ENCODE peak calls at places on chromosomes 2 and 18, in six cellular contexts. One of them, this sample, is unnamed.

GRCh38 chr18:35582899-35583558 is 1.5 kb downstream of the GALNT1 start:
- DNase-seq in BJ: no peak
- DNase-seq in left ventricle myocardium inferior: no peak
- DNase-seq in ascending aorta: no peak
- DNase-seq in lower lobe of right lung: no peak
- DNase-seq in kidney epithelial cell: peak
- DNase-seq in this sample: no peak

GRCh38 chr2:36882532-36882931 is 83.8 kb downstream of the STRN start:
- DNase-seq in BJ: no peak
- DNase-seq in left ventricle myocardium inferior: no peak
- DNase-seq in ascending aorta: no peak
- DNase-seq in lower lobe of right lung: no peak
- DNase-seq in kidney epithelial cell: no peak
- DNase-seq in this sample: no peak

GRCh38 chr2:65278450-65279030 is 50.9 kb downstream of the ACTR2 start:
- DNase-seq in BJ: no peak
- DNase-seq in left ventricle myocardium inferior: no peak
- DNase-seq in ascending aorta: no peak
- DNase-seq in lower lobe of right lung: no peak
- DNase-seq in kidney epithelial cell: no peak
- DNase-seq in this sample: peak

GRCh38 chr2:78029392-78029995 is 507.3 kb upstream of the LRRTM4 start:
- DNase-seq in BJ: no peak
- DNase-seq in left ventricle myocardium inferior: no peak
- DNase-seq in ascending aorta: no peak
- DNase-seq in lower lobe of right lung: no peak
- DNase-seq in kidney epithelial cell: no peak
- DNase-seq in this sample: no peak

GRCh38 chr18:21230436-21230835 is 11.6 kb upstream of the GREB1L start:
- DNase-seq in BJ: no peak
- DNase-seq in left ventricle myocardium inferior: no peak
- DNase-seq in ascending aorta: no peak
- DNase-seq in lower lobe of right lung: no peak
- DNase-seq in kidney epithelial cell: no peak
- DNase-seq in this sample: no peak

GRCh38 chr18:45457933-45458332 is 157.3 kb upstream of the SLC14A2 start:
- DNase-seq in BJ: no peak
- DNase-seq in left ventricle myocardium inferior: no peak
- DNase-seq in ascending aorta: no peak
- DNase-seq in lower lobe of right lung: no peak
- DNase-seq in kidney epithelial cell: no peak
- DNase-seq in this sample: no peak

GRCh38 chr18:46683252-46683651 is 26.2 kb upstream of the LOXHD1 start:
- DNase-seq in BJ: no peak
- DNase-seq in left ventricle myocardium inferior: no peak
- DNase-seq in ascending aorta: no peak
- DNase-seq in lower lobe of right lung: no peak
- DNase-seq in kidney epithelial cell: no peak
- DNase-seq in this sample: no peak

GRCh38 chr2:239928457-239929350 is 96.4 kb downstream of the NDUFA10 start:
- DNase-seq in BJ: no peak
- DNase-seq in left ventricle myocardium inferior: peak
- DNase-seq in ascending aorta: peak
- DNase-seq in lower lobe of right lung: peak
- DNase-seq in kidney epithelial cell: no peak
- DNase-seq in this sample: no peak

GRCh38 chr2:45681675-45682074 is 30.2 kb downstream of the PRKCE start:
- DNase-seq in BJ: peak
- DNase-seq in left ventricle myocardium inferior: no peak
- DNase-seq in ascending aorta: no peak
- DNase-seq in lower lobe of right lung: no peak
- DNase-seq in kidney epithelial cell: peak
- DNase-seq in this sample: peak

GRCh38 chr2:190533175-190533967 is 1.2 kb downstream of the NEMP2 start:
- DNase-seq in BJ: no peak
- DNase-seq in left ventricle myocardium inferior: no peak
- DNase-seq in ascending aorta: no peak
- DNase-seq in lower lobe of right lung: peak
- DNase-seq in kidney epithelial cell: no peak
- DNase-seq in this sample: no peak

GRCh38 chr18:77131100-77131651 is 1.4 kb downstream of the MBP start:
- DNase-seq in BJ: no peak
- DNase-seq in left ventricle myocardium inferior: peak
- DNase-seq in ascending aorta: peak
- DNase-seq in lower lobe of right lung: peak
- DNase-seq in kidney epithelial cell: no peak
- DNase-seq in this sample: no peak

GRCh38 chr2:239983004-239983778 is 42.0 kb downstream of the NDUFA10 start:
- DNase-seq in BJ: no peak
- DNase-seq in left ventricle myocardium inferior: no peak
- DNase-seq in ascending aorta: no peak
- DNase-seq in lower lobe of right lung: no peak
- DNase-seq in kidney epithelial cell: no peak
- DNase-seq in this sample: no peak

GRCh38 chr2:15042824-15043223 is 410.3 kb downstream of the LRATD1 start:
- DNase-seq in BJ: no peak
- DNase-seq in left ventricle myocardium inferior: no peak
- DNase-seq in ascending aorta: no peak
- DNase-seq in lower lobe of right lung: no peak
- DNase-seq in kidney epithelial cell: no peak
- DNase-seq in this sample: no peak

GRCh38 chr2:121648611-121649401 is 456 bp downstream of the CLASP1 start:
- DNase-seq in BJ: no peak
- DNase-seq in left ventricle myocardium inferior: peak
- DNase-seq in ascending aorta: peak
- DNase-seq in lower lobe of right lung: peak
- DNase-seq in kidney epithelial cell: no peak
- DNase-seq in this sample: no peak

GRCh38 chr2:42944744-42945415 is 152.5 kb upstream of the HAAO start:
- DNase-seq in BJ: no peak
- DNase-seq in left ventricle myocardium inferior: no peak
- DNase-seq in ascending aorta: no peak
- DNase-seq in lower lobe of right lung: no peak
- DNase-seq in kidney epithelial cell: no peak
- DNase-seq in this sample: no peak

GRCh38 chr18:11497585-11497984 is 111.8 kb upstream of the SLC35G4 start:
- DNase-seq in BJ: peak
- DNase-seq in left ventricle myocardium inferior: no peak
- DNase-seq in ascending aorta: no peak
- DNase-seq in lower lobe of right lung: no peak
- DNase-seq in kidney epithelial cell: no peak
- DNase-seq in this sample: no peak

GRCh38 chr2:64410673-64411072 is 43.3 kb upstream of the LGALSL start:
- DNase-seq in BJ: no peak
- DNase-seq in left ventricle myocardium inferior: no peak
- DNase-seq in ascending aorta: no peak
- DNase-seq in lower lobe of right lung: no peak
- DNase-seq in kidney epithelial cell: no peak
- DNase-seq in this sample: no peak

GRCh38 chr2:49335546-49335945 is 181.2 kb upstream of the FSHR start:
- DNase-seq in BJ: no peak
- DNase-seq in left ventricle myocardium inferior: no peak
- DNase-seq in ascending aorta: no peak
- DNase-seq in lower lobe of right lung: no peak
- DNase-seq in kidney epithelial cell: no peak
- DNase-seq in this sample: no peak

GRCh38 chr18:39841133-39842041 is 2113.6 kb upstream of the PIK3C3 start:
- DNase-seq in BJ: no peak
- DNase-seq in left ventricle myocardium inferior: no peak
- DNase-seq in ascending aorta: no peak
- DNase-seq in lower lobe of right lung: peak
- DNase-seq in kidney epithelial cell: peak
- DNase-seq in this sample: peak

GRCh38 chr2:86260978-86261377 is 61.7 kb downstream of the MRPL35 start:
- DNase-seq in BJ: no peak
- DNase-seq in left ventricle myocardium inferior: no peak
- DNase-seq in ascending aorta: no peak
- DNase-seq in lower lobe of right lung: no peak
- DNase-seq in kidney epithelial cell: no peak
- DNase-seq in this sample: no peak

GRCh38 chr2:174334781-174335604 is at the start of gene SP9:
- DNase-seq in BJ: no peak
- DNase-seq in left ventricle myocardium inferior: no peak
- DNase-seq in ascending aorta: no peak
- DNase-seq in lower lobe of right lung: no peak
- DNase-seq in kidney epithelial cell: no peak
- DNase-seq in this sample: no peak

GRCh38 chr2:237998530-237998929 is 31.7 kb downstream of the UBE2F start:
- DNase-seq in BJ: no peak
- DNase-seq in left ventricle myocardium inferior: no peak
- DNase-seq in ascending aorta: no peak
- DNase-seq in lower lobe of right lung: no peak
- DNase-seq in kidney epithelial cell: no peak
- DNase-seq in this sample: no peak

GRCh38 chr2:85188852-85189251 is 55.7 kb downstream of the TCF7L1 start:
- DNase-seq in BJ: no peak
- DNase-seq in left ventricle myocardium inferior: no peak
- DNase-seq in ascending aorta: no peak
- DNase-seq in lower lobe of right lung: no peak
- DNase-seq in kidney epithelial cell: no peak
- DNase-seq in this sample: no peak

GRCh38 chr2:10039658-10040410 is 3.5 kb upstream of the KLF11 start:
- DNase-seq in BJ: no peak
- DNase-seq in left ventricle myocardium inferior: no peak
- DNase-seq in ascending aorta: peak
- DNase-seq in lower lobe of right lung: no peak
- DNase-seq in kidney epithelial cell: no peak
- DNase-seq in this sample: no peak

GRCh38 chr2:216858312-216858711 is 1.6 kb downstream of the TNP1 start:
- DNase-seq in BJ: no peak
- DNase-seq in left ventricle myocardium inferior: no peak
- DNase-seq in ascending aorta: no peak
- DNase-seq in lower lobe of right lung: no peak
- DNase-seq in kidney epithelial cell: no peak
- DNase-seq in this sample: no peak

GRCh38 chr18:57640749-57641148 is 19.1 kb upstream of the NARS1 start:
- DNase-seq in BJ: no peak
- DNase-seq in left ventricle myocardium inferior: no peak
- DNase-seq in ascending aorta: no peak
- DNase-seq in lower lobe of right lung: no peak
- DNase-seq in kidney epithelial cell: no peak
- DNase-seq in this sample: no peak

GRCh38 chr18:59846814-59847490 is 52.8 kb upstream of the PMAIP1 start:
- DNase-seq in BJ: peak
- DNase-seq in left ventricle myocardium inferior: no peak
- DNase-seq in ascending aorta: no peak
- DNase-seq in lower lobe of right lung: no peak
- DNase-seq in kidney epithelial cell: no peak
- DNase-seq in this sample: peak

GRCh38 chr2:238061310-238062202 is 755 bp downstream of the SCLY start:
- DNase-seq in BJ: no peak
- DNase-seq in left ventricle myocardium inferior: peak
- DNase-seq in ascending aorta: peak
- DNase-seq in lower lobe of right lung: no peak
- DNase-seq in kidney epithelial cell: no peak
- DNase-seq in this sample: no peak

GRCh38 chr2:53129851-53130250 is 637.8 kb upstream of the CHAC2 start:
- DNase-seq in BJ: peak
- DNase-seq in left ventricle myocardium inferior: no peak
- DNase-seq in ascending aorta: no peak
- DNase-seq in lower lobe of right lung: no peak
- DNase-seq in kidney epithelial cell: peak
- DNase-seq in this sample: peak

GRCh38 chr2:23682481-23682880 is 244.4 kb downstream of the ATAD2B start:
- DNase-seq in BJ: no peak
- DNase-seq in left ventricle myocardium inferior: no peak
- DNase-seq in ascending aorta: no peak
- DNase-seq in lower lobe of right lung: no peak
- DNase-seq in kidney epithelial cell: no peak
- DNase-seq in this sample: no peak

GRCh38 chr2:23681356-23682140 is 245.4 kb downstream of the ATAD2B start:
- DNase-seq in BJ: no peak
- DNase-seq in left ventricle myocardium inferior: no peak
- DNase-seq in ascending aorta: no peak
- DNase-seq in lower lobe of right lung: no peak
- DNase-seq in kidney epithelial cell: no peak
- DNase-seq in this sample: no peak

GRCh38 chr2:23680951-23681350 is 246.0 kb downstream of the ATAD2B start:
- DNase-seq in BJ: no peak
- DNase-seq in left ventricle myocardium inferior: no peak
- DNase-seq in ascending aorta: no peak
- DNase-seq in lower lobe of right lung: no peak
- DNase-seq in kidney epithelial cell: no peak
- DNase-seq in this sample: no peak

GRCh38 chr2:23677836-23678235 is 249.1 kb downstream of the ATAD2B start:
- DNase-seq in BJ: no peak
- DNase-seq in left ventricle myocardium inferior: no peak
- DNase-seq in ascending aorta: no peak
- DNase-seq in lower lobe of right lung: no peak
- DNase-seq in kidney epithelial cell: no peak
- DNase-seq in this sample: no peak

DNA sequence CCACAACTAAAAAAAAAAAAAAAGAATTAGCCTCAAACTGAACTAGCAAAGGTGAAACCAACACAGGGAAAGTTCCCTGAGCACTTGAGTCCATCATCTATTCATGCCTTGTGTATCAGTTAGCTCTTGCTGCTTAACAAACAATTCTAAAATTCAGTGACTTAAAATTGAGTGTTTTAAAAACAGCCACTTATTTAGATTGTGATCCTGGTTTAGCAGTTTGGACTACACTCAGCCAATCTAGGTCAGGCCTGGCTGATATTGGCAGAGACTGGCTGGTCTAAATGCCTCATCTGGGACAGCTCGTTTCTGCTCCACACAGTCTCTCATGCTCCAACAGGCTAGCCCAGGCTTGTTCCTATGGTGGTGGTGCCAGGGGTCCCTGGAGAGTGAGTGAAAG is 247.9 kb downstream of the ATAD2B start:
- DNase-seq in BJ: no peak
- DNase-seq in left ventricle myocardium inferior: no peak
- DNase-seq in ascending aorta: no peak
- DNase-seq in lower lobe of right lung: no peak
- DNase-seq in kidney epithelial cell: no peak
- DNase-seq in this sample: no peak
- H3K4me3 ChIP-seq in BJ: no peak
- H3K4me3 ChIP-seq in left ventricle myocardium inferior: no peak
- H3K4me3 ChIP-seq in ascending aorta: no peak
- H3K4me3 ChIP-seq in lower lobe of right lung: no peak
- H3K4me3 ChIP-seq in kidney epithelial cell: no peak
- H3K4me3 ChIP-seq in this sample: no peak

GRCh38 chr2:218230882-218231281 is 13.9 kb downstream of the ARPC2 start:
- DNase-seq in BJ: no peak
- DNase-seq in left ventricle myocardium inferior: no peak
- DNase-seq in ascending aorta: no peak
- DNase-seq in lower lobe of right lung: no peak
- DNase-seq in kidney epithelial cell: peak
- DNase-seq in this sample: no peak
- TF ChIP-seq CTCF in BJ: peak
- TF ChIP-seq CTCF in left ventricle myocardium inferior: peak
- TF ChIP-seq CTCF in ascending aorta: peak
- TF ChIP-seq CTCF in lower lobe of right lung: peak
- TF ChIP-seq CTCF in kidney epithelial cell: peak
- TF ChIP-seq CTCF in this sample: peak

GRCh38 chr2:112585400-112585799 is 991 bp downstream of the CHCHD5 start:
- DNase-seq in BJ: no peak
- DNase-seq in left ventricle myocardium inferior: no peak
- DNase-seq in ascending aorta: peak
- DNase-seq in lower lobe of right lung: no peak
- DNase-seq in kidney epithelial cell: no peak
- DNase-seq in this sample: no peak
- H3K4me3 ChIP-seq in BJ: no peak
- H3K4me3 ChIP-seq in left ventricle myocardium inferior: peak
- H3K4me3 ChIP-seq in ascending aorta: peak
- H3K4me3 ChIP-seq in lower lobe of right lung: peak
- H3K4me3 ChIP-seq in kidney epithelial cell: peak
- H3K4me3 ChIP-seq in this sample: peak

GRCh38 chr18:79797518-79798345 is at the start of gene KCNG2:
- DNase-seq in BJ: no peak
- DNase-seq in left ventricle myocardium inferior: no peak
- DNase-seq in ascending aorta: no peak
- DNase-seq in lower lobe of right lung: no peak
- DNase-seq in kidney epithelial cell: no peak
- DNase-seq in this sample: no peak
- TF ChIP-seq CTCF in BJ: peak
- TF ChIP-seq CTCF in left ventricle myocardium inferior: no peak
- TF ChIP-seq CTCF in ascending aorta: no peak
- TF ChIP-seq CTCF in lower lobe of right lung: no peak
- TF ChIP-seq CTCF in kidney epithelial cell: no peak
- TF ChIP-seq CTCF in this sample: no peak